ENCODE peak calls at places on chromosomes 16 and 17, in four cellular contexts. H, X, Y and C are unnamed samples.
A peak's percentile ranks its signal among the peaks of the same experiment; 100 is the strongest.

GRCh38 chr17:13374203-13375143 is 227.3 kb downstream of the HS3ST3A1 start:
- DNase-seq in X (no peak), H (no peak), Y (no peak), C (no peak)

GRCh38 chr17:6108987-6109386 is 38.8 kb downstream of the WSCD1 start:
- DNase-seq in H (no peak), Y (no peak), X (no peak), C (peak; percentile 26)

GRCh38 chr17:73422121-73422520 is 110.3 kb upstream of the CDC42EP4 start:
- DNase-seq in H (no peak), Y (peak; percentile 29), X (no peak), C (no peak)

GRCh38 chr17:49383048-49383447 is 21.0 kb upstream of the ZNF652 start:
- DNase-seq in X (no peak), Y (no peak), H (no peak), C (no peak)

GRCh38 chr16:56669005-56669839 is at the start of gene MT1H:
- DNase-seq in X (no peak), Y (no peak), H (peak; percentile 58), C (no peak)

GRCh38 chr17:48561894-48562810 is 16.0 kb downstream of the HOXB4 start:
- DNase-seq in X (no peak), H (no peak), Y (no peak), C (no peak)

GRCh38 chr16:76176153-76176552 is 101.0 kb upstream of the CNTNAP4 start:
- DNase-seq in H (no peak), X (no peak), Y (no peak), C (no peak)

GRCh38 chr17:83180996-83181481 is 101.6 kb downstream of the METRNL start:
- DNase-seq in H (no peak), X (no peak), Y (no peak), C (peak; percentile 68)

GRCh38 chr16:1788708-1789100 is 4.8 kb downstream of the IGFALS start:
- DNase-seq in H (no peak), Y (peak; percentile 58), X (peak; percentile 2), C (no peak)

GRCh38 chr16:391885-392335 is 5.1 kb upstream of the NME4 start:
- DNase-seq in H (peak; percentile 60), Y (no peak), X (no peak), C (peak; percentile 78)

GRCh38 chr17:27965224-27965623 is 72.1 kb upstream of the LYRM9 start:
- DNase-seq in H (no peak), X (no peak), Y (no peak), C (no peak)

GRCh38 chr16:11094075-11094593 is 149.8 kb downstream of the CLEC16A start:
- DNase-seq in X (no peak), H (no peak), Y (peak; percentile 79), C (no peak)

GRCh38 chr16:2362218-2362617 is 21.7 kb upstream of the ABCA3 start:
- DNase-seq in Y (no peak), X (no peak), H (no peak), C (no peak)

GRCh38 chr17:82892869-82893565 is 53.2 kb upstream of the ZNF750 start:
- DNase-seq in X (no peak), Y (no peak), H (peak; percentile 77), C (no peak)

GRCh38 chr17:67506966-67507365 is 129.9 kb downstream of the PITPNC1 start:
- DNase-seq in Y (no peak), X (no peak), H (no peak), C (no peak)

GRCh38 chr17:63695889-63696288 is 4.0 kb downstream of the LIMD2 start:
- DNase-seq in X (no peak), Y (no peak), H (no peak), C (no peak)

GRCh38 chr16:23071202-23072083 is 77.8 kb downstream of the USP31 start:
- DNase-seq in Y (no peak), H (no peak), X (no peak), C (no peak)

GRCh38 chr16:3431779-3432219 is 11.5 kb downstream of the ZNF597 start:
- DNase-seq in H (peak; percentile 35), Y (peak; percentile 73), X (no peak), C (no peak)

GRCh38 chr16:30092373-30093010 is 768 bp upstream of the TBX6 start:
- DNase-seq in Y (peak; percentile 90), H (peak; percentile 70), X (peak; percentile 76), C (no peak)

GRCh38 chr17:46894024-46894423 is 28.9 kb upstream of the GOSR2 start:
- DNase-seq in H (no peak), X (no peak), Y (no peak), C (no peak)

GRCh38 chr17:73393962-73394361 is 82.2 kb upstream of the CDC42EP4 start:
- DNase-seq in H (no peak), Y (no peak), X (no peak), C (no peak)

GRCh38 chr16:85554114-85554790 is 58.9 kb upstream of the GSE1 start:
- DNase-seq in Y (peak; percentile 88), H (peak; percentile 73), X (peak; percentile 54), C (peak; percentile 84)

GRCh38 chr16:53429221-53429943 is 4.9 kb upstream of the RBL2 start:
- DNase-seq in X (no peak), H (no peak), Y (no peak), C (no peak)

GRCh38 chr17:80213651-80213975 is 6.5 kb downstream of the SGSH start:
- DNase-seq in Y (no peak), X (no peak), H (no peak), C (no peak)

GRCh38 chr17:51050291-51051033 is 70.2 kb downstream of the SPAG9 start:
- DNase-seq in X (no peak), Y (no peak), H (no peak), C (no peak)

GRCh38 chr17:22671110-22671509 is 978.8 kb downstream of the KCNJ18 start:
- DNase-seq in Y (no peak), H (no peak), X (no peak), C (no peak)

DNA sequence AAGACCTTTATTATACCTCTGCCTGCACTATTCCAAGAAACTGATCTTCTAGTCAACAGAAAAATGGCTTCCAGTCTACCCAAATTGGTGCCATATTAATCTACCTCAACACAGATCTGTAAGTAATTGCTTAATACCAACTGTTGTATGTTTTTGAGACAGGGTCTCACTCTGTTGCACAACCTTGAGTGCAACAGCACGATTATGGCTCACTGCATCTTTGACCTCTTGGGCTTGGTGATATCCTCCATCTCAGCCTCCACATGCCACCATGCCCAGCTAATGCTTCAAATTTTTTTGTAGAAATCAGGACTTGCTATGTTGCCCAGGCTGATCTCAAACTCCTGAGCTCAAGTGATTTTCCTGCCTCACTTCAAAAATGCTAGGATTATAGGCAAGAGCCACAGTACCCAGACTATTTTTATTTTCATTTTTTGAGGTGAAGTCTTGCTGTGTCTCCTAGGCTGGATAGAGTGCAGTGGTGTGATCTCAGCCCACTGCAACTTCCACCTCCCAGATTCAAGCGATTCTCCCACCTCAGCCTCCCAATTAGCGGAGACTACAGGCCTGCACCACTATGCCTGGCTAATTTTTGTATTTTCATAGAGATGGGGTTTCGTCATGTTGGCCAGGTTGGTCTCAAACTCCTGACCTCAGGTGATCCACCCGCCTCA is 14.4 kb downstream of the NUFIP2 start:
- DNase-seq in Y (no peak), X (no peak), H (no peak), C (no peak)
- TF ChIP-seq CTCF in Y (no peak), X (no peak), H (no peak), C (no peak)

GRCh38 chr17:40097931-40098845 is 2.2 kb downstream of the NR1D1 start:
- DNase-seq in H (peak; percentile 85), Y (peak; percentile 91), X (peak; percentile 89), C (peak; percentile 95)
- H3K4me3 ChIP-seq in H (peak overlapping the region; percentile 82), Y (peak overlapping the region; percentile 97), X (peak overlapping the region; percentile 94), C (peak overlapping the region; percentile 83)

GRCh38 chr17:15260376-15261062 is 4.6 kb downstream of the PMP22 start:
- DNase-seq in H (peak; percentile 84), Y (peak; percentile 97), X (peak; percentile 26), C (peak; percentile 92)
- H3K27ac ChIP-seq in H (peak overlapping the region; percentile 97), Y (peak overlapping the region; percentile 89), X (peak overlapping the region; percentile 98), C (peak overlapping the region; percentile 98)

GRCh38 chr16:81403208-81403600 is 41.4 kb upstream of the CMIP start:
- DNase-seq in X (no peak), Y (no peak), H (no peak), C (no peak)
- TF ChIP-seq CTCF in X (no peak), Y (no peak), H (no peak), C (no peak)

GRCh38 chr16:47523342-47524006 is 62.3 kb downstream of the PHKB start:
- DNase-seq in H (no peak), X (no peak), Y (no peak), C (no peak)

GRCh38 chr16:47524007-47524405 is 62.9 kb downstream of the PHKB start:
- DNase-seq in H (no peak), Y (no peak), X (no peak), C (no peak)

GRCh38 chr16:47519037-47519436 is 57.9 kb downstream of the PHKB start:
- DNase-seq in X (no peak), Y (no peak), H (no peak), C (no peak)

GRCh38 chr16:47519996-47520679 is 59.0 kb downstream of the PHKB start:
- DNase-seq in Y (no peak), H (no peak), X (no peak), C (no peak)

DNA sequence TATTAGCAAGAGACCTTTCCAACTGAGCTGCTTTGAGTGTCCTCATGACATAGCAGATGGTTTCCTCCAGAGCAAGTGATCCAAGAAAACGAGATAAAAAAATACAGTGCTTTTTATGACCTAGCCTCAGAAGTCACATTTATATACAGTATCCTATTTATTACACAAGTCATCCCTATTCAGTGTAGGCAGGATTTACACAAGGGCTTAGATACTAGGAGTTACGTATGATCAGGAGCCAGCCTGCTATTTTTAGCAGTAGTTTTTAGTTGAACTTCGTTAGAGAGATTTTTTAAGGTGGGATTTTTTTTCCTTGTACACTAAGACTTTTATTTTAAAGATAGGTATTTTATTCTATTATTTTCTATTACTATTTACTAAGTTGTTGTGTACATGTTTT is 58.4 kb downstream of the PHKB start:
- DNase-seq in Y (no peak), X (no peak), H (no peak), C (no peak)
- H3K4me3 ChIP-seq in Y (no peak overlapping the region), X (no peak overlapping the region), H (no peak overlapping the region), C (no peak overlapping the region)

DNA sequence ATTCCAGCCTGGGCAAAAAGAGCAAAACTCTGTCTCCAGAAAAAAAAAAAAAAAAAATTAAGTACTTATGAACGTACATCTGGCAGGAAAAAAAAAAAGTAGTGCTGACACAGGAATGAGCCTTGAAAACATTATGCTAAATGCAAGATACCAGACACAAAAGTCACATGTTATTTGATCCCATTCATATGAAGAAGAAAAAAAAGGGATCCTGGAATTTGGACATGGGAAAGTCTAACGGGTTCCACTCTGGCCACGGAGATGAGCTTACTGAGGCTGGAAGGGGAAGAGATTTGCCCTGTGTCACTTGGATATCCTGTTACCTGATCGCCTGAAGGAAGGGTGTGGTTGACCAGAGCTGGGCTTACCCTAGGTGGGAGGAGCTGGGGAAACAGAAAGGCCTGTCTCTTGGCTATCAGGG is 251.9 kb downstream of the PARN start:
- DNase-seq in H (no peak), X (no peak), Y (no peak), C (no peak)
- H3K27ac ChIP-seq in H (no peak overlapping the region), X (no peak overlapping the region), Y (no peak overlapping the region), C (no peak overlapping the region)

GRCh38 chr17:61361084-61361483 is 38.6 kb upstream of the TBX2 start:
- DNase-seq in X (no peak), Y (no peak), H (no peak), C (no peak)
- TF ChIP-seq CTCF in X (no peak), Y (no peak), H (no peak), C (no peak)